ENCODE peak calls at places on chromosomes 6 and 20, in seven cellular contexts. O, B, Y, K, D, V and N are unnamed samples.

GRCh38 chr20:17969276-17969883 is 562 bp downstream of the MGME1 start:
- DNase-seq in K (peak), D (peak), V (peak), Y (peak), B (peak), O (no peak), N (peak)

GRCh38 chr6:113190170-113190569 is 667.0 kb upstream of the MARCKS start:
- DNase-seq in O (no peak), Y (peak), D (no peak), K (no peak), V (peak), B (no peak), N (peak)

GRCh38 chr6:41551086-41551702 is 5.0 kb downstream of the FOXP4 start:
- DNase-seq in B (no peak), D (no peak), Y (no peak), K (no peak), O (no peak), V (no peak), N (no peak)

GRCh38 chr6:36127462-36128016 is 2.8 kb upstream of the MAPK13 start:
- DNase-seq in B (peak), D (peak), V (peak), O (no peak), K (no peak), Y (peak), N (no peak)

GRCh38 chr6:30687659-30688431 is 1.4 kb upstream of the PPP1R18 start:
- DNase-seq in B (no peak), K (no peak), O (peak), D (peak), V (peak), Y (peak), N (peak)

GRCh38 chr20:24953621-24954133 is 4.6 kb downstream of the CST7 start:
- DNase-seq in Y (no peak), B (no peak), K (no peak), D (no peak), V (no peak), O (no peak), N (no peak)

GRCh38 chr6:35603326-35604202 is 85.2 kb downstream of the FKBP5 start:
- DNase-seq in O (no peak), K (no peak), V (no peak), Y (no peak), D (no peak), B (no peak), N (no peak)

GRCh38 chr6:40999498-41000070 is 39.4 kb downstream of the UNC5CL start:
- DNase-seq in V (peak), D (peak), O (peak), K (no peak), B (peak), Y (peak), N (peak)

GRCh38 chr6:154920502-154921200 is 74.5 kb upstream of the TIAM2 start:
- DNase-seq in V (no peak), D (no peak), O (no peak), K (no peak), B (no peak), Y (no peak), N (no peak)

GRCh38 chr6:156779206-156780116 is 2.3 kb downstream of the ARID1B start:
- DNase-seq in V (peak), O (peak), D (peak), Y (no peak), K (no peak), B (peak), N (peak)

GRCh38 chr20:47269309-47270165 is 87.0 kb downstream of the ZMYND8 start:
- DNase-seq in K (no peak), O (no peak), D (no peak), V (no peak), B (no peak), Y (no peak), N (no peak)

GRCh38 chr6:109475625-109476024 is 7.4 kb downstream of the ZBTB24 start:
- DNase-seq in B (no peak), D (no peak), K (no peak), O (no peak), V (no peak), Y (no peak), N (no peak)

GRCh38 chr20:2751347-2751867 is 49.0 kb downstream of the CPXM1 start:
- DNase-seq in D (no peak), K (no peak), B (peak), Y (no peak), V (no peak), O (no peak), N (no peak)

GRCh38 chr6:1461207-1461606 is 71.8 kb downstream of the FOXF2 start:
- DNase-seq in O (no peak), K (no peak), B (no peak), V (no peak), Y (peak), D (no peak), N (peak)

GRCh38 chr6:142810952-142811514 is 133.9 kb downstream of the HIVEP2 start:
- DNase-seq in B (no peak), Y (no peak), D (no peak), V (no peak), O (no peak), K (no peak), N (peak)

GRCh38 chr20:45096781-45097180 is 4.1 kb downstream of the KCNS1 start:
- DNase-seq in V (no peak), O (no peak), K (no peak), Y (no peak), B (no peak), D (no peak), N (no peak)

GRCh38 chr6:33375143-33375649 is 16.4 kb upstream of the KIFC1 start:
- DNase-seq in D (peak), O (peak), K (no peak), V (no peak), B (peak), Y (peak), N (no peak)

GRCh38 chr6:111938710-111939109 is 65.5 kb upstream of the FYN start:
- DNase-seq in Y (peak), B (no peak), D (no peak), V (no peak), O (no peak), K (no peak), N (no peak)

GRCh38 chr20:22833851-22834250 is 201.3 kb upstream of the SSTR4 start:
- DNase-seq in B (no peak), V (no peak), O (no peak), Y (no peak), K (no peak), D (peak), N (no peak)

GRCh38 chr6:136408205-136408604 is 118.6 kb upstream of the BCLAF1 start:
- DNase-seq in B (peak), V (no peak), Y (peak), K (no peak), D (no peak), O (no peak), N (no peak)

GRCh38 chr6:88119769-88120168 is 46.4 kb downstream of the CNR1 start:
- DNase-seq in Y (peak), O (no peak), B (no peak), V (no peak), K (no peak), D (peak), N (peak)

GRCh38 chr20:38842558-38842981 is 37.1 kb downstream of the PPP1R16B start:
- DNase-seq in O (no peak), V (no peak), Y (no peak), B (no peak), D (no peak), K (no peak), N (peak)

GRCh38 chr20:57211949-57212889 is 54.2 kb downstream of the BMP7 start:
- DNase-seq in B (peak), D (peak), V (no peak), Y (peak), O (peak), K (no peak), N (no peak)
- H3K4me3 ChIP-seq in B (no peak), D (no peak), V (no peak), Y (no peak), O (no peak), K (no peak), N (no peak)

DNA sequence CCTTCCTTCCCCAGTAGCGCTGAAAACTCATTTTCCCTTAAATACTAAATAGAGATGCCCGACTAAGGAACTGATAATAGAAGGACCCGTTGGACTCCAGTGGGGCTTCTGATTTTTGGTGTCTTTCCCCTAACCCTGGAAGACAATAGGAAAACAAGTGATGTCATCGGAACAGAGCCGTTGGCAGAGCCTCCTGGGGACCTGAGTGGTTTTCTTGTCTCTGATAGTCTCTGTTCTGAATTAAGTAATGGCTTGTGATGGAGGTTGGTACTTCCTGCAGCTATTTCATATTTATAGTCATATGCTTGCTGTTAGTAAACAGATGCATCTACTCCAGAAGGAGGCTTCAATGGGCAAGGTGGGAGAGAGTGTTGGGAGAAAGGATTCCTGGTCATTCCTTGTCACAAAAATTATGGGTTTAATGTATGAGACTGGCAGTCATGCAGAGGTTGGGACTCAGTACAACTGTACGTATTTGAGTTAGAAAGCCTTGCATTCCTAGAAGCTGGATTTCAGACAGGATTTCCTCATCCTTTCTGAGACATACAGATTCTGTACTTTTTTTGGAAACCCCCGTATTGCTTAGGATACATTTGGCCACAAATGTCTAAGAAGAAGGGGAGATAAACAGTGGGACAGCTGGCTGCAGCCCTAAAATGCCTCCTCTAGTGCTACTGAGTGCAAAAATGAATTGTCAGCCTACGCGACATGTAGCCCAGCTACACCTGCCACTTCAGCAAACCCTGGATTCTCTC is 38.0 kb downstream of the CDS2 start:
- DNase-seq in D (no peak), Y (no peak), K (no peak), O (no peak), B (no peak), V (no peak), N (no peak)
- TF ChIP-seq CTCF in D (no peak), Y (no peak), K (no peak), O (no peak), B (no peak), V (no peak), N (no peak)

GRCh38 chr6:7730852-7731251 is 5.0 kb downstream of the BMP6 start:
- DNase-seq in K (no peak), D (no peak), V (no peak), Y (peak), B (peak), O (no peak), N (no peak)
- H3K4me3 ChIP-seq in K (no peak), D (no peak), V (no peak), Y (no peak), B (peak), O (no peak), N (no peak)

DNA sequence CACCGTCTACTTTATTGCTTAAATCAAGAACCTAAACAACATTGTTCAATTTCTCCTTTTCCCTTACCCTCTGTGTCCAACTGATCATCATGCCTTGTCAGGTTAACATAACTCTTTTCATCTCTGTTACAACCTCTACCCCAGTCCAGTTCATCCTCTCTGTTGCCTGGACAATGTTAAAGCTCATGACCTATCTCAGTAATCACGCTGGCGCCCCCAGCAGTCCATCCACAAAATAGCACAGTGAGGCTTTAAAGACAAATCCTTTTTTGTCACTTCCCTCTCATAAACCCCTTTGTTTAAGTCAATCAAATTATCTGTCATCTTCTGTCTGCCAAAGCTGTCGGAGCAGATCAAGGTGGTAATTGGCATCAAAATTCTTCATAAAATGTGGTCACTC is 140.1 kb downstream of the QKI start:
- DNase-seq in O (no peak), Y (peak), K (peak), D (peak), B (peak), V (peak), N (peak)
- TF ChIP-seq CTCF in O (no peak), Y (peak), K (peak), D (peak), B (peak), V (peak), N (peak)

DNA sequence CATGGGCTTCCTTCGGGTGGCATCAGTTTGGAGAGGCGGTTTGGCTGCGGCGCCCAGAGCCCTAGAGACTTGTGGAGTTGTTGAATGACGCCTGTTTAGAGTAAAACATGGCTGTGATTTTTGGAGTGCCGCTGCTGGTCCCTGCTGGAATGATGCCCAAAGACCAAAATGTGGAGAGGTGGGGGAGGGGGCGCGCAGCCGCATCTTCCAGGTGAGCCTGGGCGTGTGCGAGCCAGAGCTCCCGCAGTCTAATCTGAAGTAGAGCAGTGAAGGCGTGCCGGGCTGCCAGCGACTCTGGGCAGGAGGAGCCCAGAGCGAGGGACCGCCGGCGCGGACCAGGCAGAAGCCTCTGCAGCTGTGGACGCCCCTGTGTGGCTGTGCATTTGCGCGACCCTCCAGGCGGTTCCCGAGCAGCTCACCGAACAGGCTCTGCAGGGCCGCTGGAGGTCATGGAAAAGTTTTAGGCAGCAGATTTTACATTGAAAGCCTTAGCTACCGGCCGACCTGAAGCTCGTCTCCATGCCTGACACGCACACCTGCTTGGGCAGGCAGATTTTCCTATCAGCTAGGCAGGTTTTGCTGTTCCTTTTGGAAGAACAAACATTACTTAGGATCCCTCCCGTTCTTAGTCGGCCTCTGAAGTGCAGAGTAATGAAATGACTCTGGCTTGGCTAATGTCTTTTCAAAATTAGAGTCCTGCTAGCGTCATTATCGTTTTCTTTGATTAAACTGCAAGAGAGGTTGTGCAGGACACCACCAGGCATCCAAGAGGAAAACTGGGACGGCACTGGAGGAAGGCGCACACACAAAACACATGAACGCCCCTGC is 298.2 kb downstream of the PHACTR1 start:
- DNase-seq in B (no peak), K (no peak), D (peak), Y (no peak), V (no peak), O (no peak), N (no peak)
- H3K4me3 ChIP-seq in B (no peak), K (no peak), D (peak), Y (peak), V (no peak), O (no peak), N (no peak)

DNA sequence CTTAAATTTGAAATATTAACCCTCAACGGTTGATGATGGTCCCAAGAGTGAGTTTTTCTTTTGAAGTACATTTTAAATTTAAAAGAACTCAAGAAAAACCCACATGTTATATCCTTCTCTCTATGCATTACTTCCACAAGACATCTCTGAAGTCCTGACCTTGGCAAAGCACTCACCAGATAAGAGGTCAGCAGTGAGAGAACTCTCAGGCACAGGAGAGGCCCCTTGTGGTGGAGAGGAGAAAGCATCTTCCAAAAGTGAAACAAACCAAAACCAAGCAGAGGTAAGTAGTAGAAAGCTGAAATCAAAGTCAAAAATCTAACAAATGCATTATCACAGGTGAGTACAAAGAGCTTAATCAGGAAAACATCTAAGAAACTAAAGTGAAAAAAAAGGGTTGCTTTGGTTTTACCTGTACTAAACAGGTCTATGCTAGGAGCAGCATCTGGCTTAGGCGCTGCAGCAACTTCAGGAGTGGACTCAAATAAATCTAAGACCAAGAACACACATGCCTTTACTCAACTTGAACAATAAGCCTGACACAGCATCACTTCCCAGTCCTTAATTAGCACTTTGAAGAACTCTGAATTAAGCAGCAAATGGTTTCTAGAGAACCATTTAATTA is 80.5 kb downstream of the PRSS35 start:
- DNase-seq in Y (peak), V (peak), B (peak), O (no peak), D (peak), K (no peak), N (peak)
- TF ChIP-seq CTCF in Y (peak), V (peak), B (peak), O (no peak), D (peak), K (no peak), N (peak)